ENCODE peak calls at places on chromosomes 16 and 17, in six cellular contexts. M is stimulated activated CD4-positive, alpha-beta T cell treated with anti-CD3 and anti-CD28 coated beads, Interleukin-1b, Interleukin-23, amount 100 ng/mL, for 24 hours; C is NCI-H187 treated with DMSO at 0.1 percent for 48 hours; J is HCT116; W is HEK293T; I is stimulated activated CD8-positive, alpha-beta memory T cell treated with anti-CD3 and anti-CD28 coated beads, Interleukin-7, amount 100 ng/mL, for 24 hours. K is an unnamed sample.

GRCh38 chr16:14485131-14485551 is 144.9 kb downstream of the PARN start:
- DNase-seq in M (no peak), J (no peak), C (no peak), W (no peak), I (no peak), K (no peak)

GRCh38 chr17:80889231-80889896 is 102.3 kb upstream of the CHMP6 start:
- DNase-seq in M (no peak), J (no peak), I (no peak), C (no peak), W (no peak), K (no peak)

GRCh38 chr17:4840893-4841242 is 7.7 kb downstream of the MINK1 start:
- DNase-seq in M (no peak), C (no peak), J (no peak), I (no peak), W (no peak), K (no peak)

GRCh38 chr16:72766506-72766905 is 281.4 kb downstream of the ZFHX3 start:
- DNase-seq in C (no peak), J (no peak), I (no peak), W (no peak), M (no peak), K (no peak)

GRCh38 chr16:71648921-71649320 is 22.9 kb downstream of the MARVELD3 start:
- DNase-seq in I (no peak), J (no peak), C (no peak), W (peak; percentile 30), M (no peak), K (peak; percentile 11)

GRCh38 chr16:14339694-14340093 is 268.6 kb downstream of the MRTFB start:
- DNase-seq in C (no peak), I (no peak), J (no peak), W (no peak), M (no peak), K (no peak)

GRCh38 chr16:72537684-72538083 is 365.7 kb upstream of the PMFBP1 start:
- DNase-seq in C (no peak), W (no peak), M (no peak), I (no peak), J (no peak), K (peak; percentile 17)

GRCh38 chr16:69917739-69918138 is 33.4 kb upstream of the CLEC18A start:
- DNase-seq in W (no peak), J (no peak), I (no peak), C (no peak), M (no peak), K (peak; percentile 53)

GRCh38 chr16:84868829-84869457 is 49.2 kb downstream of the CRISPLD2 start:
- DNase-seq in W (no peak), C (no peak), J (no peak), I (no peak), M (no peak), K (no peak)

GRCh38 chr17:10105513-10106001 is 92.8 kb downstream of the GAS7 start:
- DNase-seq in C (no peak), I (no peak), W (no peak), M (no peak), J (no peak), K (no peak)

GRCh38 chr17:51647873-51648272 is 387.5 kb downstream of the UTP18 start:
- DNase-seq in M (no peak), J (no peak), C (no peak), I (no peak), W (no peak), K (no peak)

GRCh38 chr17:81868674-81869220 is 2.4 kb downstream of the ARHGDIA start:
- DNase-seq in C (no peak), M (no peak), I (no peak), W (peak; percentile 36), J (peak; percentile 84), K (no peak)

GRCh38 chr17:66904760-66905637 is 59.5 kb upstream of the CACNG4 start:
- DNase-seq in J (no peak), C (no peak), I (no peak), W (no peak), M (no peak), K (peak; percentile 51)

GRCh38 chr17:8846768-8847211 is 20.7 kb downstream of the PIK3R6 start:
- DNase-seq in I (no peak), J (peak; percentile 67), C (no peak), M (no peak), W (peak; percentile 57), K (peak; percentile 61)

GRCh38 chr16:85808926-85809325 is 9.4 kb downstream of the COX4I1 start:
- DNase-seq in W (no peak), M (no peak), J (no peak), C (no peak), I (no peak), K (no peak)

GRCh38 chr17:8031950-8032349 is 6.9 kb upstream of the ALOX15B start:
- DNase-seq in C (no peak), W (no peak), J (no peak), M (no peak), I (no peak), K (no peak)

GRCh38 chr16:24838554-24839266 is 7.1 kb upstream of the SLC5A11 start:
- DNase-seq in M (no peak), J (no peak), W (no peak), I (no peak), C (no peak), K (peak; percentile 14)

GRCh38 chr17:83183951-83184506 is 104.6 kb downstream of the METRNL start:
- DNase-seq in M (no peak), J (no peak), I (no peak), W (no peak), C (no peak), K (no peak)

GRCh38 chr17:76840443-76840767 is 27.8 kb upstream of the MGAT5B start:
- DNase-seq in J (no peak), C (no peak), W (no peak), M (no peak), I (no peak), K (no peak)

GRCh38 chr17:33560165-33560564 is 267.1 kb upstream of the ASIC2 start:
- DNase-seq in C (no peak), I (no peak), M (no peak), W (no peak), J (no peak), K (peak; percentile 5)

GRCh38 chr17:58455491-58455890 is 32.7 kb downstream of the HSF5 start:
- DNase-seq in I (no peak), M (no peak), W (no peak), J (no peak), C (no peak), K (no peak)

GRCh38 chr17:2937331-2938003 is 125.9 kb downstream of the OR1D5 start:
- DNase-seq in I (no peak), W (no peak), M (no peak), C (no peak), J (no peak), K (no peak)

GRCh38 chr16:63690961-63691360 is 1430.9 kb downstream of the CDH11 start:
- DNase-seq in I (no peak), C (no peak), J (no peak), W (no peak), M (no peak), K (no peak)